ENCODE peak calls at places on chromosome 12, in four cellular contexts. One of them, this sample, is unnamed.

GRCh38 chr12:25792031-25792430 is 166.5 kb upstream of the RASSF8 start:
- DNase-seq in activated T-cell treated with anti-CD3 and anti-CD28 coated beads for 24 hours: no peak
- DNase-seq in C1 segment of cervical spinal cord: no peak
- DNase-seq in SK-N-SH: no peak
- DNase-seq in this sample: no peak

GRCh38 chr12:130214686-130215370 is 52.6 kb downstream of the FZD10 start:
- DNase-seq in activated T-cell treated with anti-CD3 and anti-CD28 coated beads for 24 hours: no peak
- DNase-seq in C1 segment of cervical spinal cord: no peak
- DNase-seq in SK-N-SH: no peak
- DNase-seq in this sample: no peak

GRCh38 chr12:71157601-71158233 is at the start of gene TSPAN8:
- DNase-seq in activated T-cell treated with anti-CD3 and anti-CD28 coated beads for 24 hours: no peak
- DNase-seq in C1 segment of cervical spinal cord: no peak
- DNase-seq in SK-N-SH: no peak
- DNase-seq in this sample: no peak

GRCh38 chr12:24425601-24425970 is 476.1 kb upstream of the SOX5 start:
- DNase-seq in activated T-cell treated with anti-CD3 and anti-CD28 coated beads for 24 hours: no peak
- DNase-seq in C1 segment of cervical spinal cord: no peak
- DNase-seq in SK-N-SH: no peak
- DNase-seq in this sample: no peak

GRCh38 chr12:51622564-51622963 is 31.5 kb downstream of the SCN8A start:
- DNase-seq in activated T-cell treated with anti-CD3 and anti-CD28 coated beads for 24 hours: no peak
- DNase-seq in C1 segment of cervical spinal cord: no peak
- DNase-seq in SK-N-SH: no peak
- DNase-seq in this sample: no peak

GRCh38 chr12:101564912-101565311 is 29.9 kb upstream of the MYBPC1 start:
- DNase-seq in activated T-cell treated with anti-CD3 and anti-CD28 coated beads for 24 hours: no peak
- DNase-seq in C1 segment of cervical spinal cord: no peak
- DNase-seq in SK-N-SH: peak
- DNase-seq in this sample: no peak

GRCh38 chr12:122835693-122836026 is 403 bp downstream of the HIP1R start:
- DNase-seq in activated T-cell treated with anti-CD3 and anti-CD28 coated beads for 24 hours: no peak
- DNase-seq in C1 segment of cervical spinal cord: no peak
- DNase-seq in SK-N-SH: peak
- DNase-seq in this sample: no peak

GRCh38 chr12:94818970-94819369 is 168.6 kb upstream of the TMCC3 start:
- DNase-seq in activated T-cell treated with anti-CD3 and anti-CD28 coated beads for 24 hours: no peak
- DNase-seq in C1 segment of cervical spinal cord: no peak
- DNase-seq in SK-N-SH: no peak
- DNase-seq in this sample: no peak

This sample was measured in endothelial cell.